ENCODE peak calls at places on chromosomes 16 and 17, in nine cellular contexts. Y is GF-D8; I is A549; N is stimulated activated CD4-positive, alpha-beta T cell treated with anti-CD3 and anti-CD28 coated beads, Interleukin-1b, Interleukin-23, amount 100 ng/mL, for 1 hour; L is activated CD4-positive, alpha-beta T cell treated with anti-CD3 and anti-CD28 coated beads for 48 hours; J is AG10803; H is Calu3; E is stimulated activated CD8-positive, alpha-beta memory T cell treated with anti-CD3 and anti-CD28 coated beads, Interleukin-4, amount 100 ng/mL, for 1 hour; P is brain microvascular endothelial cell. O is an unnamed sample.

GRCh38 chr17:31558748-31559646 is 167.5 kb downstream of the RAB11FIP4 start:
- DNase-seq in P (peak), H (peak), J (peak), N (peak), I (peak), Y (no peak), E (peak), L (peak), O (no peak)

GRCh38 chr17:82765357-82765756 is 13.5 kb downstream of the TBCD start:
- DNase-seq in I (no peak), E (no peak), H (no peak), P (no peak), J (no peak), N (no peak), L (no peak), Y (no peak), O (no peak)

GRCh38 chr17:6159541-6160187 is 89.5 kb downstream of the WSCD1 start:
- DNase-seq in E (no peak), J (no peak), Y (no peak), I (no peak), H (no peak), N (no peak), P (no peak), L (no peak), O (no peak)

GRCh38 chr17:17783825-17784598 is 52.8 kb downstream of the SREBF1 start:
- DNase-seq in P (no peak), J (peak), L (peak), Y (no peak), N (no peak), H (no peak), I (no peak), E (no peak), O (no peak)

GRCh38 chr16:77434022-77434364 is 841 bp downstream of the ADAMTS18 start:
- DNase-seq in J (no peak), L (no peak), Y (no peak), P (no peak), E (no peak), I (no peak), N (no peak), H (no peak), O (no peak)

GRCh38 chr17:28170771-28171170 is 128.3 kb downstream of the NLK start:
- DNase-seq in N (no peak), H (no peak), J (peak), I (no peak), L (no peak), E (no peak), Y (no peak), P (no peak), O (no peak)

GRCh38 chr17:39573447-39574298 is 34.0 kb downstream of the NEUROD2 start:
- DNase-seq in N (no peak), J (peak), I (peak), P (peak), E (no peak), H (peak), L (peak), Y (no peak), O (no peak)

GRCh38 chr17:31480067-31480466 is 88.6 kb downstream of the RAB11FIP4 start:
- DNase-seq in E (no peak), J (no peak), P (no peak), L (no peak), Y (no peak), I (no peak), H (no peak), N (no peak), O (no peak)

GRCh38 chr17:77579131-77579530 is 379.4 kb upstream of the TNRC6C start:
- DNase-seq in N (no peak), I (no peak), H (no peak), J (no peak), Y (no peak), E (no peak), P (no peak), L (no peak), O (no peak)

GRCh38 chr17:80219777-80220708 is at the start of the genes SGSH and SLC26A11:
- DNase-seq in N (peak), J (peak), Y (no peak), L (peak), P (peak), E (peak), I (peak), H (peak), O (no peak)

GRCh38 chr16:85686912-85687591 is 1.7 kb downstream of the GINS2 start:
- DNase-seq in E (no peak), P (no peak), I (no peak), L (peak), N (no peak), Y (no peak), J (no peak), H (no peak), O (no peak)

GRCh38 chr16:75341934-75342811 is 90.7 kb upstream of the BCAR1 start:
- DNase-seq in I (no peak), E (no peak), Y (no peak), P (peak), N (no peak), H (peak), J (peak), L (no peak), O (no peak)

GRCh38 chr16:2233046-2233775 is 3.0 kb upstream of the DNASE1L2 start:
- DNase-seq in N (no peak), Y (no peak), L (no peak), P (no peak), I (no peak), J (no peak), E (no peak), H (no peak), O (no peak)

GRCh38 chr17:48541574-48542113 is 3.3 kb downstream of the HOXB2 start:
- DNase-seq in P (no peak), E (no peak), N (peak), L (peak), Y (no peak), I (no peak), H (no peak), J (peak), O (no peak)

GRCh38 chr16:3171855-3172593 is 16.0 kb upstream of the OR1F1 start:
- DNase-seq in E (no peak), Y (no peak), L (peak), N (no peak), P (peak), H (peak), I (peak), J (peak), O (no peak)

GRCh38 chr17:77128895-77129567 is 11.7 kb upstream of the SEC14L1 start:
- DNase-seq in H (no peak), N (no peak), E (no peak), Y (no peak), I (no peak), P (peak), L (no peak), J (no peak), O (no peak)

GRCh38 chr17:79951361-79952264 is 84.1 kb downstream of the TBC1D16 start:
- DNase-seq in I (no peak), N (no peak), H (no peak), J (peak), P (peak), Y (no peak), L (no peak), E (no peak), O (no peak)

GRCh38 chr16:51402785-51403184 is 251.7 kb upstream of the SALL1 start:
- DNase-seq in J (peak), E (no peak), H (no peak), N (no peak), Y (no peak), I (no peak), P (no peak), L (no peak), O (no peak)

GRCh38 chr17:5899496-5900195 is 170.5 kb upstream of the WSCD1 start:
- DNase-seq in E (no peak), L (no peak), N (no peak), H (no peak), I (no peak), P (no peak), Y (no peak), J (no peak), O (no peak)

GRCh38 chr17:70336411-70336810 is 167.1 kb downstream of the KCNJ2 start:
- DNase-seq in L (no peak), P (no peak), E (no peak), J (no peak), Y (no peak), H (no peak), N (no peak), I (no peak), O (no peak)

GRCh38 chr16:4505356-4506153 is 29.4 kb downstream of the HMOX2 start:
- DNase-seq in J (no peak), E (peak), N (peak), P (no peak), Y (peak), H (no peak), I (no peak), L (peak), O (no peak)

GRCh38 chr17:29219378-29220047 is 27.1 kb upstream of the CRYBA1 start:
- DNase-seq in P (peak), E (peak), L (peak), N (peak), I (peak), Y (peak), J (peak), H (peak), O (no peak)

GRCh38 chr16:57041182-57042156 is 50.9 kb upstream of the CPNE2 start:
- DNase-seq in Y (peak), I (no peak), L (peak), H (no peak), P (no peak), J (no peak), N (peak), E (peak), O (no peak)

GRCh38 chr17:35748323-35748960 is 4.6 kb downstream of the GAS2L2 start:
- DNase-seq in E (no peak), P (no peak), J (no peak), N (no peak), H (peak), Y (no peak), I (no peak), L (no peak), O (no peak)

GRCh38 chr16:7303014-7303676 is 29.5 kb upstream of the RBFOX1 start:
- DNase-seq in J (no peak), I (no peak), H (no peak), Y (no peak), N (no peak), E (no peak), L (no peak), P (no peak), O (no peak)

GRCh38 chr16:87924041-87924851 is 12.1 kb downstream of the CA5A start:
- DNase-seq in J (no peak), E (no peak), I (no peak), H (no peak), N (no peak), Y (no peak), L (no peak), P (no peak), O (no peak)

GRCh38 chr16:77499373-77500285 is 64.8 kb upstream of the ADAMTS18 start:
- DNase-seq in P (peak), J (peak), E (no peak), H (no peak), L (no peak), Y (no peak), N (no peak), I (peak), O (no peak)

GRCh38 chr17:30278032-30278431 is 13.7 kb downstream of the BLMH start:
- DNase-seq in E (no peak), Y (no peak), J (peak), P (peak), L (peak), H (no peak), N (no peak), I (peak), O (no peak)

GRCh38 chr17:40448213-40448638 is 5.0 kb downstream of the IGFBP4 start:
- DNase-seq in Y (peak), P (no peak), H (peak), N (no peak), L (no peak), E (no peak), J (no peak), I (no peak), O (no peak)